ENCODE peak calls at places on chromosomes 7 and 10, in ten cellular contexts. H is ovary, S is cardiac muscle cell, B is coronary artery, N is AG10803, C is heart right ventricle, P is pancreas, X is A549, M is neural progenitor cell, Y is AG09309. V is an unnamed sample.
A peak's percentile ranks its signal among the peaks of the same experiment; 100 is the strongest.

GRCh38 chr7:151687523-151688235 is 168.0 kb upstream of the RHEB start:
- DNase-seq in H (peak; percentile 69), S (peak; percentile 48), B (peak; percentile 93), N (peak; percentile 97), C (peak; percentile 43), P (peak; percentile 52), X (peak; percentile 96), M (peak; percentile 54), Y (peak; percentile 72), V (peak; percentile 94)

GRCh38 chr7:83835424-83835823 is 186.5 kb upstream of the SEMA3E start:
- DNase-seq in H (no peak), S (no peak), B (no peak), N (peak; percentile 5), C (no peak), P (no peak), X (no peak), M (no peak), Y (no peak), V (peak; percentile 44)

GRCh38 chr10:26334232-26334931 is 103.8 kb upstream of the APBB1IP start:
- DNase-seq in H (no peak), S (no peak), B (no peak), N (no peak), C (no peak), P (no peak), X (no peak), M (no peak), Y (no peak), V (no peak)

GRCh38 chr7:39294022-39294421 is 272.2 kb upstream of the YAE1 start:
- DNase-seq in H (no peak), S (no peak), B (no peak), N (no peak), C (no peak), P (no peak), X (no peak), M (no peak), Y (no peak), V (no peak)

GRCh38 chr7:51141451-51141971 is 175.1 kb downstream of the COBL start:
- DNase-seq in H (no peak), S (peak; percentile 83), B (no peak), N (peak; percentile 48), C (no peak), P (no peak), X (peak; percentile 41), M (peak; percentile 59), Y (no peak), V (peak; percentile 68)

GRCh38 chr10:69217119-69217754 is 2.9 kb upstream of the HKDC1 start:
- DNase-seq in H (no peak), S (no peak), B (no peak), N (peak; percentile 91), C (no peak), P (no peak), X (peak; percentile 69), M (no peak), Y (peak; percentile 59), V (peak; percentile 81)

GRCh38 chr7:90988996-90989765 is 275.1 kb upstream of the FZD1 start:
- DNase-seq in H (no peak), S (no peak), B (no peak), N (no peak), C (no peak), P (no peak), X (no peak), M (no peak), Y (no peak), V (no peak)

GRCh38 chr10:79304479-79305087 is 42.7 kb upstream of the PPIF start:
- DNase-seq in H (no peak), S (no peak), B (no peak), N (no peak), C (peak; percentile 3), P (peak; percentile 9), X (no peak), M (no peak), Y (no peak), V (no peak)

GRCh38 chr7:135180122-135180521 is 9.6 kb upstream of the CYREN start:
- DNase-seq in H (no peak), S (no peak), B (no peak), N (no peak), C (no peak), P (no peak), X (no peak), M (no peak), Y (no peak), V (no peak)

GRCh38 chr7:43296306-43296705 is 183.9 kb downstream of the HECW1 start:
- DNase-seq in H (no peak), S (no peak), B (no peak), N (no peak), C (no peak), P (no peak), X (peak; percentile 7), M (no peak), Y (no peak), V (no peak)

GRCh38 chr10:124088944-124089343 is 4.5 kb downstream of the CHST15 start:
- DNase-seq in H (no peak), S (no peak), B (no peak), N (no peak), C (no peak), P (no peak), X (no peak), M (no peak), Y (no peak), V (no peak)

GRCh38 chr7:92833766-92834605 is 2.4 kb downstream of the CDK6 start:
- DNase-seq in H (peak; percentile 75), S (peak; percentile 89), B (peak; percentile 80), N (peak; percentile 73), C (peak; percentile 86), P (peak; percentile 78), X (peak; percentile 80), M (peak; percentile 78), Y (no peak), V (peak; percentile 85)

GRCh38 chr10:89845541-89846275 is 144.3 kb downstream of the KIF20B start:
- DNase-seq in H (no peak), S (no peak), B (no peak), N (peak; percentile 25), C (no peak), P (no peak), X (no peak), M (no peak), Y (no peak), V (peak; percentile 69)

GRCh38 chr10:85187047-85187446 is 858.7 kb downstream of the CCSER2 start:
- DNase-seq in H (no peak), S (no peak), B (no peak), N (no peak), C (no peak), P (peak; percentile 34), X (no peak), M (no peak), Y (no peak), V (no peak)

GRCh38 chr7:75916685-75917634 is 2.0 kb downstream of the POR start:
- DNase-seq in H (no peak), S (no peak), B (no peak), N (no peak), C (no peak), P (no peak), X (no peak), M (no peak), Y (no peak), V (no peak)
- H3K4me3 ChIP-seq in H (no peak overlapping the region), S (no peak overlapping the region), B (peak overlapping the region; percentile 19), N (no peak overlapping the region), C (no peak overlapping the region), P (no peak overlapping the region), X (peak overlapping the region; percentile 81), M (no peak overlapping the region), Y (no peak overlapping the region), V (no peak overlapping the region)

GRCh38 chr10:86632009-86632800 is 22.1 kb upstream of the OPN4 start:
- DNase-seq in H (peak; percentile 44), S (peak; percentile 81), B (no peak), N (peak; percentile 26), C (peak; percentile 65), P (no peak), X (no peak), M (peak; percentile 91), Y (no peak), V (no peak)
- TF ChIP-seq CTCF in H (no peak), S (peak; percentile 32), B (no peak), N (no peak), C (no peak), P (no peak), X (no peak), M (peak; percentile 58), Y (no peak), V (peak; percentile 24)

GRCh38 chr10:17742918-17743317 is 9.1 kb upstream of the TMEM236 start:
- DNase-seq in H (peak; percentile 71), S (peak; percentile 54), B (no peak), N (peak; percentile 56), C (peak; percentile 48), P (peak; percentile 66), X (peak; percentile 65), M (peak; percentile 52), Y (no peak), V (peak; percentile 72)
- H3K4me3 ChIP-seq in H (no peak overlapping the region), S (no peak overlapping the region), B (peak overlapping the region; percentile 46), N (peak overlapping the region; percentile 48), C (no peak overlapping the region), P (no peak overlapping the region), X (peak overlapping the region; percentile 27), M (no peak overlapping the region), Y (no peak overlapping the region), V (peak overlapping the region; percentile 37)

GRCh38 chr7:15555385-15555859 is 6.4 kb downstream of the AGMO start:
- DNase-seq in H (no peak), S (no peak), B (no peak), N (peak; percentile 36), C (no peak), P (no peak), X (peak; percentile 52), M (no peak), Y (no peak), V (peak; percentile 75)
- TF ChIP-seq CTCF in H (no peak), S (peak; percentile 18), B (no peak), N (peak; percentile 46), C (peak; percentile 51), P (no peak), X (peak; percentile 45), M (no peak), Y (peak; percentile 49), V (peak; percentile 65)

DNA sequence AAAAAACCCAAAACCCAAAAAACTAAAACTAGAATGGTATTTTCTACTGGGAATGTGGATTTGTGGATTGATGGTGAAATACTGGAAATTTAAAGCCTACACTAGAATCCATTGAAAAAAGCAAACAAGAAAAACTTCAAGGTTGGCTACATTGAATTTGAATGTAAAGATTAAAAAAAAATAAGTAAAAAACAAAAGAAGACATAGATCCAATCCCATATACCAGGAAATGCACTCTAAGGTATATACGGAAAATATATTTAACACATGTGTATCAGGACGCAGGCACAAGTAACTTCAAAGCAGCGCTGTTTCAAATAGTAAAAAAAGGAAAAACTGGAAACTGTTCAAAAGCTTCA is 754 bp upstream of the BBS9 start:
- DNase-seq in H (no peak), S (no peak), B (no peak), N (no peak), C (no peak), P (no peak), X (no peak), M (no peak), Y (no peak), V (no peak)
- H3K4me3 ChIP-seq in H (peak overlapping the region; percentile 74), S (peak overlapping the region; percentile 79), B (peak overlapping the region; percentile 76), N (peak overlapping the region; percentile 89), C (peak overlapping the region; percentile 58), P (peak overlapping the region; percentile 63), X (peak overlapping the region; percentile 76), M (peak overlapping the region; percentile 68), Y (peak overlapping the region; percentile 66), V (peak overlapping the region; percentile 86)

DNA sequence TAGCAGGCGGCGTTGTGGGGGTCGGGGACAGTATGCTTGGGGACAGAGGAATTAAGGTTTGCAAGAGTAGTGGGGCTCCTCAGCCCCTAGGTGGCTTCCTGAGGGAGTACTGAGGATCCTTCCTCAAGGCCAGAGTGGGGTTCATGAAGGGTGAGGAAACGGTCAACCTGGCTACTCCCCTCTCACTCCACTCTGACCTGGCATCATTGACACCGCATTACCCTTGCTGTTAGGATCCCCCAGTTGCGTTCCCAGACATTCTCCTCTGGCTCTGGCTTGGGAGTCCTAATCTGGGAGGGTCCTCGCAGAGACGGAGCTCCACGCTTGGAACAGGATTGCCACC is 496 bp downstream of the EPHB6 start:
- DNase-seq in H (no peak), S (peak; percentile 22), B (no peak), N (no peak), C (no peak), P (no peak), X (no peak), M (peak; percentile 48), Y (no peak), V (no peak)
- TF ChIP-seq CTCF in H (no peak), S (peak; percentile 17), B (no peak), N (peak; percentile 6), C (no peak), P (no peak), X (no peak), M (peak; percentile 34), Y (no peak), V (peak; percentile 5)

V was measured in choroid plexus epithelial cell.